ENCODE peak calls at places on chromosome 12, in seven cellular contexts. One of them, this sample, is unnamed.

GRCh38 chr12:62021808-62022207 is 238.4 kb upstream of the USP15 start:
- DNase-seq in RWPE1: no peak
- DNase-seq in fibroblast of mammary gland: no peak
- DNase-seq in AG09319: no peak
- DNase-seq in upper lobe of left lung: no peak
- DNase-seq in tibial nerve: no peak
- DNase-seq in astrocyte of the cerebellum: no peak
- DNase-seq in this sample: no peak

GRCh38 chr12:62933220-62933870 is 1.6 kb downstream of the PPM1H start:
- DNase-seq in RWPE1: no peak
- DNase-seq in fibroblast of mammary gland: no peak
- DNase-seq in AG09319: no peak
- DNase-seq in upper lobe of left lung: no peak
- DNase-seq in tibial nerve: no peak
- DNase-seq in astrocyte of the cerebellum: no peak
- DNase-seq in this sample: no peak

GRCh38 chr12:65786041-65786440 is 38.2 kb upstream of the HMGA2 start:
- DNase-seq in RWPE1: no peak
- DNase-seq in fibroblast of mammary gland: no peak
- DNase-seq in AG09319: no peak
- DNase-seq in upper lobe of left lung: no peak
- DNase-seq in tibial nerve: no peak
- DNase-seq in astrocyte of the cerebellum: no peak
- DNase-seq in this sample: no peak

GRCh38 chr12:66915312-66915904 is 236.5 kb upstream of the GRIP1 start:
- DNase-seq in RWPE1: no peak
- DNase-seq in fibroblast of mammary gland: no peak
- DNase-seq in AG09319: no peak
- DNase-seq in upper lobe of left lung: no peak
- DNase-seq in tibial nerve: no peak
- DNase-seq in astrocyte of the cerebellum: no peak
- DNase-seq in this sample: no peak

GRCh38 chr12:57101892-57102695 is 9.1 kb downstream of the STAT6 start:
- DNase-seq in RWPE1: no peak
- DNase-seq in fibroblast of mammary gland: peak; percentile 21
- DNase-seq in AG09319: no peak
- DNase-seq in upper lobe of left lung: no peak
- DNase-seq in tibial nerve: no peak
- DNase-seq in astrocyte of the cerebellum: no peak
- DNase-seq in this sample: no peak

GRCh38 chr12:63752283-63752682 is 27.4 kb upstream of the RXYLT1 start:
- DNase-seq in RWPE1: no peak
- DNase-seq in fibroblast of mammary gland: no peak
- DNase-seq in AG09319: no peak
- DNase-seq in upper lobe of left lung: no peak
- DNase-seq in tibial nerve: no peak
- DNase-seq in astrocyte of the cerebellum: no peak
- DNase-seq in this sample: no peak

GRCh38 chr12:122481861-122482260 is 18.9 kb downstream of the ZCCHC8 start:
- DNase-seq in RWPE1: no peak
- DNase-seq in fibroblast of mammary gland: no peak
- DNase-seq in AG09319: no peak
- DNase-seq in upper lobe of left lung: no peak
- DNase-seq in tibial nerve: no peak
- DNase-seq in astrocyte of the cerebellum: no peak
- DNase-seq in this sample: no peak

GRCh38 chr12:14915736-14916135 is 22.6 kb downstream of the ERP27 start:
- DNase-seq in RWPE1: no peak
- DNase-seq in fibroblast of mammary gland: no peak
- DNase-seq in AG09319: no peak
- DNase-seq in upper lobe of left lung: no peak
- DNase-seq in tibial nerve: no peak
- DNase-seq in astrocyte of the cerebellum: no peak
- DNase-seq in this sample: no peak

GRCh38 chr12:25115677-25116076 is 79.3 kb downstream of the DNAI7 start:
- DNase-seq in RWPE1: no peak
- DNase-seq in fibroblast of mammary gland: no peak
- DNase-seq in AG09319: no peak
- DNase-seq in upper lobe of left lung: no peak
- DNase-seq in tibial nerve: no peak
- DNase-seq in astrocyte of the cerebellum: no peak
- DNase-seq in this sample: no peak

GRCh38 chr12:119328111-119328510 is 6.4 kb upstream of the CCDC60 start:
- DNase-seq in RWPE1: no peak
- DNase-seq in fibroblast of mammary gland: no peak
- DNase-seq in AG09319: no peak
- DNase-seq in upper lobe of left lung: no peak
- DNase-seq in tibial nerve: no peak
- DNase-seq in astrocyte of the cerebellum: no peak
- DNase-seq in this sample: no peak

GRCh38 chr12:113647048-113647447 is 175.4 kb upstream of the LHX5 start:
- DNase-seq in RWPE1: no peak
- DNase-seq in fibroblast of mammary gland: no peak
- DNase-seq in AG09319: no peak
- DNase-seq in upper lobe of left lung: no peak
- DNase-seq in tibial nerve: no peak
- DNase-seq in astrocyte of the cerebellum: no peak
- DNase-seq in this sample: no peak

GRCh38 chr12:8709124-8709830 is 11.5 kb downstream of the RIMKLB start:
- DNase-seq in RWPE1: no peak
- DNase-seq in fibroblast of mammary gland: peak; percentile 18
- DNase-seq in AG09319: no peak
- DNase-seq in upper lobe of left lung: peak; percentile 34
- DNase-seq in tibial nerve: no peak
- DNase-seq in astrocyte of the cerebellum: no peak
- DNase-seq in this sample: no peak

GRCh38 chr12:68648179-68648578 is 37.5 kb downstream of the RAP1B start:
- DNase-seq in RWPE1: no peak
- DNase-seq in fibroblast of mammary gland: no peak
- DNase-seq in AG09319: no peak
- DNase-seq in upper lobe of left lung: no peak
- DNase-seq in tibial nerve: no peak
- DNase-seq in astrocyte of the cerebellum: no peak
- DNase-seq in this sample: no peak

DNA sequence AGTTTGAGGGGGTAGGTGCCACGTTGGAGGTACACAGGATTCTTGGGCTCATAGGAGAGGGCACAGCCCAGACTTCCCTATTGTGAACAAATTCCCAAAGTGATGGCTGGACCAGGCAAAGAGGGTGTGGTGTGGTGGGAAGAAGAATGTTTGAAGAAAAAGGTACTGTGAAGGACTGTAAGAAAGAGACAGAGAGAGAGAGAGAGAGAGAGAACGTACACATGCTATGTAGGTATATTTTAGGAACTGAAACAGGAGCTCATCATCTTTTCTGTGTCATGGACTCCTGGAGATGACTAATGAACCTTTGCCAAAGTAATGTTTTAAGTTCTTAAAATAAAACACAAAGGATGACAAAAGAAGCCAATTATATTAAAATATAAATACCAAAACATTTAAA is 24.5 kb downstream of the SLC17A8 start:
- DNase-seq in RWPE1: no peak
- DNase-seq in fibroblast of mammary gland: no peak
- DNase-seq in AG09319: no peak
- DNase-seq in upper lobe of left lung: no peak
- DNase-seq in tibial nerve: no peak
- DNase-seq in astrocyte of the cerebellum: no peak
- DNase-seq in this sample: no peak
- TF ChIP-seq CTCF in RWPE1: no peak
- TF ChIP-seq CTCF in fibroblast of mammary gland: no peak
- TF ChIP-seq CTCF in AG09319: no peak
- TF ChIP-seq CTCF in upper lobe of left lung: no peak
- TF ChIP-seq CTCF in tibial nerve: no peak
- TF ChIP-seq CTCF in astrocyte of the cerebellum: no peak
- TF ChIP-seq CTCF in this sample: no peak

GRCh38 chr12:111692575-111693210 is 6.8 kb downstream of the ACAD10 start:
- DNase-seq in RWPE1: no peak
- DNase-seq in fibroblast of mammary gland: peak; percentile 45
- DNase-seq in AG09319: no peak
- DNase-seq in upper lobe of left lung: no peak
- DNase-seq in tibial nerve: no peak
- DNase-seq in astrocyte of the cerebellum: no peak
- DNase-seq in this sample: no peak
- TF ChIP-seq CTCF in RWPE1: no peak
- TF ChIP-seq CTCF in fibroblast of mammary gland: peak; percentile 24
- TF ChIP-seq CTCF in AG09319: no peak
- TF ChIP-seq CTCF in upper lobe of left lung: no peak
- TF ChIP-seq CTCF in tibial nerve: no peak
- TF ChIP-seq CTCF in astrocyte of the cerebellum: peak; percentile 21
- TF ChIP-seq CTCF in this sample: no peak

DNA sequence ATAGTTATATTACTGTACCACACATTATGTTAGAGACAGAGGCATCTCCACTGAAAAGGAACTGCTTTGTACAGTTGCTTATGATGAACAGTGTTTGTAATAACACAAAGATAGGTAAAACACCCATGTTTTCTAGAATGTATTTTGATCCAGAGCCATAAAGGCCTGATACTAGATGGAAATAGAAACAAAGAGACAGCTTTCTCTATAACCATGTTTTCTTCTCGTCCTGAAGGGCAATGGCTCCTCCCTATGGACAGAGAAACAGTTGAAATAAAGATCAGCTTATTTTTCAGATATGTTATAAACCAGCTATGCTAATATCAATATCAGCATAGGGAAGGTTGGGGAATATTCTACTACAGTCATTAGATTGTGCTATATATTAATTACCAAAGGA is 109.2 kb downstream of the ATXN7L3B start:
- DNase-seq in RWPE1: no peak
- DNase-seq in fibroblast of mammary gland: no peak
- DNase-seq in AG09319: no peak
- DNase-seq in upper lobe of left lung: no peak
- DNase-seq in tibial nerve: no peak
- DNase-seq in astrocyte of the cerebellum: peak; percentile 3
- DNase-seq in this sample: no peak
- TF ChIP-seq CTCF in RWPE1: peak; percentile 21
- TF ChIP-seq CTCF in fibroblast of mammary gland: no peak
- TF ChIP-seq CTCF in AG09319: no peak
- TF ChIP-seq CTCF in upper lobe of left lung: no peak
- TF ChIP-seq CTCF in tibial nerve: peak; percentile 11
- TF ChIP-seq CTCF in astrocyte of the cerebellum: peak; percentile 22
- TF ChIP-seq CTCF in this sample: no peak

GRCh38 chr12:128009108-128009507 is 257.9 kb upstream of the TMEM132C start:
- DNase-seq in RWPE1: no peak
- DNase-seq in fibroblast of mammary gland: no peak
- DNase-seq in AG09319: no peak
- DNase-seq in upper lobe of left lung: no peak
- DNase-seq in tibial nerve: no peak
- DNase-seq in astrocyte of the cerebellum: no peak
- DNase-seq in this sample: no peak

GRCh38 chr12:128007250-128007649 is 259.7 kb upstream of the TMEM132C start:
- DNase-seq in RWPE1: no peak
- DNase-seq in fibroblast of mammary gland: no peak
- DNase-seq in AG09319: no peak
- DNase-seq in upper lobe of left lung: no peak
- DNase-seq in tibial nerve: no peak
- DNase-seq in astrocyte of the cerebellum: no peak
- DNase-seq in this sample: no peak

GRCh38 chr12:128012110-128012509 is 254.9 kb upstream of the TMEM132C start:
- DNase-seq in RWPE1: no peak
- DNase-seq in fibroblast of mammary gland: no peak
- DNase-seq in AG09319: no peak
- DNase-seq in upper lobe of left lung: no peak
- DNase-seq in tibial nerve: no peak
- DNase-seq in astrocyte of the cerebellum: no peak
- DNase-seq in this sample: no peak

GRCh38 chr12:128008341-128008740 is 258.6 kb upstream of the TMEM132C start:
- DNase-seq in RWPE1: no peak
- DNase-seq in fibroblast of mammary gland: no peak
- DNase-seq in AG09319: no peak
- DNase-seq in upper lobe of left lung: no peak
- DNase-seq in tibial nerve: no peak
- DNase-seq in astrocyte of the cerebellum: no peak
- DNase-seq in this sample: no peak
- TF ChIP-seq CTCF in RWPE1: no peak
- TF ChIP-seq CTCF in fibroblast of mammary gland: no peak
- TF ChIP-seq CTCF in AG09319: no peak
- TF ChIP-seq CTCF in upper lobe of left lung: no peak
- TF ChIP-seq CTCF in tibial nerve: no peak
- TF ChIP-seq CTCF in astrocyte of the cerebellum: no peak
- TF ChIP-seq CTCF in this sample: no peak

GRCh38 chr12:117045998-117046374 is 53.2 kb downstream of the TESC start:
- DNase-seq in RWPE1: no peak
- DNase-seq in fibroblast of mammary gland: no peak
- DNase-seq in AG09319: no peak
- DNase-seq in upper lobe of left lung: no peak
- DNase-seq in tibial nerve: no peak
- DNase-seq in astrocyte of the cerebellum: no peak
- DNase-seq in this sample: no peak
- TF ChIP-seq CTCF in RWPE1: no peak
- TF ChIP-seq CTCF in fibroblast of mammary gland: no peak
- TF ChIP-seq CTCF in AG09319: no peak
- TF ChIP-seq CTCF in upper lobe of left lung: no peak
- TF ChIP-seq CTCF in tibial nerve: no peak
- TF ChIP-seq CTCF in astrocyte of the cerebellum: no peak
- TF ChIP-seq CTCF in this sample: no peak

This sample was measured in activated B cell treated with CpG ODN at 0.5 μM for 24 hours.